ENCODE peak calls at places on chromosomes 4 and X, in four cellular contexts. U is brain microvascular endothelial cell, Z is cardiac fibroblast, L is AG10803. P is an unnamed sample.

GRCh38 chr4:102174800-102175199 is 170.5 kb downstream of the SLC39A8 start:
- DNase-seq in U (peak), Z (peak), L (peak), P (peak)

GRCh38 chrX:64334467-64334866 is 60.8 kb downstream of the MTMR8 start:
- DNase-seq in U (no peak), Z (no peak), L (no peak), P (no peak)

GRCh38 chr4:105257817-105258495 is 111.3 kb downstream of the TET2 start:
- DNase-seq in U (no peak), Z (no peak), L (no peak), P (no peak)

GRCh38 chr4:148007303-148007702 is 275.4 kb downstream of the ARHGAP10 start:
- DNase-seq in U (peak), Z (peak), L (peak), P (peak)

GRCh38 chrX:68978211-68978780 is 149.5 kb downstream of the EFNB1 start:
- DNase-seq in U (no peak), Z (peak), L (peak), P (no peak)

GRCh38 chr4:27087306-27088045 is 226.8 kb downstream of the STIM2 start:
- DNase-seq in U (no peak), Z (no peak), L (no peak), P (no peak)

GRCh38 chrX:1108451-1109445 is 103.7 kb downstream of the CRLF2 start:
- DNase-seq in U (no peak), Z (no peak), L (no peak), P (no peak)

GRCh38 chr4:66178901-66179300 is 508.6 kb upstream of the EPHA5 start:
- DNase-seq in U (peak), Z (peak), L (no peak), P (no peak)

GRCh38 chr4:75702919-75703411 is 21.4 kb upstream of the USO1 start:
- DNase-seq in U (no peak), Z (no peak), L (no peak), P (no peak)

GRCh38 chrX:131763674-131764073 is 219.8 kb downstream of the OR13H1 start:
- DNase-seq in U (peak), Z (no peak), L (peak), P (no peak)

DNA sequence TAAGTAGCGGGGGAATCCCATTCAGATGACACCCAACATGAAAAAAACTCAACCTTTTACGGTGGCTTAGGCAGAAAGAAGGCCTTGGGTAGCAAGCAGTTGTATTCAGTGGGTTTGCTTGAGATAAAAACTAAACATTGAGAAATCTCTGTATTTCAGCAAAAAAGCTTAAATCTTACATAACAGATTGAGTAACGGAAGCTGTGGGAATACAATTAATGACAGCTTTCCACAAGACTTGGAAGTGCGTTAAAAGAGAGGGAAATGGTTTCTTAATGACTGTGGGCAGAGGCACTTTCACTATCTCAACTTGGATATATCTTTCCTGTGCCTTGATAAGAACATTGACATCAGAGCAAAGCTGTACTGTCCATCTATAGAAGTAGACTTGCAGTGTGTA is 418.5 kb upstream of the HS3ST1 start:
- DNase-seq in U (no peak), Z (peak), L (no peak), P (no peak)
- TF ChIP-seq CTCF in U (no peak), Z (no peak), L (no peak), P (no peak)

GRCh38 chrX:147550217-147550616 is 361.5 kb upstream of the FMR1 start:
- DNase-seq in U (no peak), Z (no peak), L (no peak), P (no peak)
- TF ChIP-seq CTCF in U (no peak), Z (no peak), L (no peak), P (no peak)

DNA sequence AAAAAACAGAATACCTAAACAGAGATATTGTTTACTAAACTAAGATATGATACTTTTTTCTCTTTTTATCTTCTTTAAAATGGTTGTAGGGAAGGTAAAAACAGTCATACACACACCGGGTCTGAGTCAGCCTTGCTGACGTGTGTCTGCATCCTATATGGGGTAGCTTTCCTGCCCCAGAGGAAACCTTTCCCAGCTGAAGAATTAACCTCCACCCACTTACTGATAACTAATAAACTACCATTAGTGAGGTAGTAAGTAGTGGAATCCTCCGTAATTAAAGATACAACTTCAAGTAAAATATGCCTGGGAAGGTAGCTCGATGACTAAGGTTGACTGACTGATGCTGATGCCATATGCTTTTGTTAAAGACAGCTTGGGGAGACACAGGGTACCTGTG is 312.2 kb downstream of the DCTD start:
- DNase-seq in U (peak), Z (peak), L (no peak), P (peak)
- TF ChIP-seq CTCF in U (no peak), Z (no peak), L (no peak), P (no peak)

DNA sequence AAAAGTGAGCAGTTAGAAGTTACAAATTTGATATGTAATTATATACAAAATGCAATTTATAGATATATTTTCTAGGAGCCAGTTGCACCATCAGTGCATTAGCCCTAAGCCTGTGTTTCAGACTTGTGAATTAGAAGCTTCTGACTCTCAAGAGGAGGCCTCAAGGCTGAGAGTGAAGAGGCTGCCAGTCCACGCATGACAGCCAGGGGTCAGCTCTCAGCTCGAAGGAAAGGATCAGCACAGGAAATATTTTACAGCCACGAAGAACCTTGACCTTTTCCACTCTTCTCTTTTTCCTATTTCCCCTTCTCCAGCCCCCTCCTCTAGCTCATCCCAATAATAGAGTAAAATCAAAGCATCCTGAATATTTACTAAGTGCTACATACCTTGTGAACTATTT is 642.4 kb downstream of the TRIML1 start:
- DNase-seq in U (peak), Z (peak), L (no peak), P (no peak)
- TF ChIP-seq CTCF in U (peak), Z (peak), L (peak), P (peak)

DNA sequence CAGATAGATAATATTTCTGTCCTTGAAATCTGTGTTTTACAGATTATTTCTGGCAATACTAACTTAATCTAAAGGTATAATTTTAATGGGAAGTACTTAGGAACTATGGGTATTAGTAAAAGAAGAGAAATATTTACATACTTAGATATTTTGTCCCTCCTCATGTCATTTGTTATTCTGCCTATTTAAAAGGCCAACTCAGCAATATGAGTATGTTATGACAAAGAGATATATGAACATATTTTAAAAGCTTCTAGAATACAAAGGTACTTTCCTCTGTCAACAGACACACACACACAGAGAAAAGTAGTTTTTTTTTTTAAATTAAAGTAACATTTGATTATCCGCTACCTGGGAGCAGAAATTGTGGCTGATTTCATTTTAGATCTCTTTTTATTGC is 7.9 kb downstream of the SLC7A11 start:
- DNase-seq in U (no peak), Z (no peak), L (no peak), P (no peak)
- TF ChIP-seq CTCF in U (no peak), Z (no peak), L (no peak), P (no peak)

GRCh38 chrX:85627363-85627762 is 247.9 kb upstream of the POF1B start:
- DNase-seq in U (no peak), Z (peak), L (no peak), P (no peak)
- TF ChIP-seq CTCF in U (peak), Z (peak), L (peak), P (no peak)

GRCh38 chr4:48038666-48039065 is 22.1 kb downstream of the NIPAL1 start:
- DNase-seq in U (no peak), Z (no peak), L (no peak), P (no peak)
- TF ChIP-seq CTCF in U (no peak), Z (no peak), L (no peak), P (no peak)

GRCh38 chrX:49627030-49627777 is 28.4 kb downstream of the GAGE1 start:
- DNase-seq in U (no peak), Z (peak), L (peak), P (no peak)
- TF ChIP-seq CTCF in U (peak), Z (peak), L (no peak), P (no peak)

DNA sequence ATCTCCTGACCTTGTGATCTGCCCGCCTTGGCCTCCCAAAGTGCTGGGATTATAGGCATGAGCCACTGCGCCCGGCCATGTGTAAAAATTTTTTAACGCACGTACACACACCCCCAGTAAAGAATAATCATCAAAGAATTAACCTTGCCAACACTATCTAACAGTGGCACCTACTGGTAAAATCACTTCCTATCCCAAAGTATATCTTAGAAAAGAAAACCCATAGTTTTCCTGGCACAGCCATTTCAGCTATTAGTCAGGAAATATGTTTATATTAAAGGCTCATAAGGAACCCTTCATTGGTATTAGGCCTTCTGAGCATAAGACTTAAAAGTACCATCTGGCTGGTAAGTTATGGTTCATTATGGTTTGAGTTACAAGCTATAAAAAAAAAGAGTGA is 14.1 kb downstream of the S100G start:
- DNase-seq in U (no peak), Z (peak), L (no peak), P (peak)
- TF ChIP-seq CTCF in U (no peak), Z (peak), L (peak), P (peak)

GRCh38 chr4:64079316-64079715 is 329.9 kb downstream of the TECRL start:
- DNase-seq in U (no peak), Z (no peak), L (no peak), P (no peak)
- TF ChIP-seq CTCF in U (no peak), Z (no peak), L (no peak), P (no peak)